ENCODE peak calls at places on chromosomes 13 and 19, in eight cellular contexts. One of them, this sample, is unnamed.

GRCh38 chr13:33537691-33538090 is 252.1 kb upstream of the STARD13 start:
- DNase-seq in activated naive CD4-positive, alpha-beta T cell treated with anti-CD3 and anti-CD28 coated beads, Interleukin-2, amount 10 ng/mL, durations not matched to agents 7 days and 5 days: no peak
- DNase-seq in BE2C: no peak
- DNase-seq in T-helper 1 cell: no peak
- DNase-seq in iris pigment epithelial cell: peak
- DNase-seq in T-cell: no peak
- DNase-seq in EH: no peak
- DNase-seq in fibroblast of mammary gland: peak
- DNase-seq in this sample: no peak

GRCh38 chr13:51225034-51225433 is 2.8 kb downstream of the FAM124A start:
- DNase-seq in activated naive CD4-positive, alpha-beta T cell treated with anti-CD3 and anti-CD28 coated beads, Interleukin-2, amount 10 ng/mL, durations not matched to agents 7 days and 5 days: no peak
- DNase-seq in BE2C: no peak
- DNase-seq in T-helper 1 cell: no peak
- DNase-seq in iris pigment epithelial cell: peak
- DNase-seq in T-cell: no peak
- DNase-seq in EH: no peak
- DNase-seq in fibroblast of mammary gland: peak
- DNase-seq in this sample: no peak

GRCh38 chr13:97437729-97438128 is 3.8 kb downstream of the RAP2A start:
- DNase-seq in activated naive CD4-positive, alpha-beta T cell treated with anti-CD3 and anti-CD28 coated beads, Interleukin-2, amount 10 ng/mL, durations not matched to agents 7 days and 5 days: no peak
- DNase-seq in BE2C: no peak
- DNase-seq in T-helper 1 cell: no peak
- DNase-seq in iris pigment epithelial cell: no peak
- DNase-seq in T-cell: no peak
- DNase-seq in EH: no peak
- DNase-seq in fibroblast of mammary gland: no peak
- DNase-seq in this sample: no peak

GRCh38 chr19:7595466-7596133 is at the start of gene CAMSAP3:
- DNase-seq in activated naive CD4-positive, alpha-beta T cell treated with anti-CD3 and anti-CD28 coated beads, Interleukin-2, amount 10 ng/mL, durations not matched to agents 7 days and 5 days: peak
- DNase-seq in BE2C: peak
- DNase-seq in T-helper 1 cell: peak
- DNase-seq in iris pigment epithelial cell: peak
- DNase-seq in T-cell: no peak
- DNase-seq in EH: peak
- DNase-seq in fibroblast of mammary gland: peak
- DNase-seq in this sample: peak

GRCh38 chr19:5290336-5291262 is 50.0 kb downstream of the PTPRS start:
- DNase-seq in activated naive CD4-positive, alpha-beta T cell treated with anti-CD3 and anti-CD28 coated beads, Interleukin-2, amount 10 ng/mL, durations not matched to agents 7 days and 5 days: no peak
- DNase-seq in BE2C: no peak
- DNase-seq in T-helper 1 cell: no peak
- DNase-seq in iris pigment epithelial cell: no peak
- DNase-seq in T-cell: no peak
- DNase-seq in EH: no peak
- DNase-seq in fibroblast of mammary gland: no peak
- DNase-seq in this sample: no peak

GRCh38 chr19:29564574-29565005 is 38.8 kb downstream of the VSTM2B start:
- DNase-seq in activated naive CD4-positive, alpha-beta T cell treated with anti-CD3 and anti-CD28 coated beads, Interleukin-2, amount 10 ng/mL, durations not matched to agents 7 days and 5 days: no peak
- DNase-seq in BE2C: no peak
- DNase-seq in T-helper 1 cell: no peak
- DNase-seq in iris pigment epithelial cell: no peak
- DNase-seq in T-cell: no peak
- DNase-seq in EH: no peak
- DNase-seq in fibroblast of mammary gland: no peak
- DNase-seq in this sample: no peak

GRCh38 chr13:73399347-73400216 is 340.8 kb downstream of the KLF5 start:
- DNase-seq in activated naive CD4-positive, alpha-beta T cell treated with anti-CD3 and anti-CD28 coated beads, Interleukin-2, amount 10 ng/mL, durations not matched to agents 7 days and 5 days: no peak
- DNase-seq in BE2C: no peak
- DNase-seq in T-helper 1 cell: no peak
- DNase-seq in iris pigment epithelial cell: no peak
- DNase-seq in T-cell: no peak
- DNase-seq in EH: no peak
- DNase-seq in fibroblast of mammary gland: no peak
- DNase-seq in this sample: no peak

GRCh38 chr13:40402931-40403412 is 263.5 kb downstream of the FOXO1 start:
- DNase-seq in activated naive CD4-positive, alpha-beta T cell treated with anti-CD3 and anti-CD28 coated beads, Interleukin-2, amount 10 ng/mL, durations not matched to agents 7 days and 5 days: no peak
- DNase-seq in BE2C: no peak
- DNase-seq in T-helper 1 cell: no peak
- DNase-seq in iris pigment epithelial cell: peak
- DNase-seq in T-cell: no peak
- DNase-seq in EH: peak
- DNase-seq in fibroblast of mammary gland: peak
- DNase-seq in this sample: peak

GRCh38 chr13:41962994-41963393 is 2.1 kb upstream of the VWA8 start:
- DNase-seq in activated naive CD4-positive, alpha-beta T cell treated with anti-CD3 and anti-CD28 coated beads, Interleukin-2, amount 10 ng/mL, durations not matched to agents 7 days and 5 days: no peak
- DNase-seq in BE2C: no peak
- DNase-seq in T-helper 1 cell: no peak
- DNase-seq in iris pigment epithelial cell: no peak
- DNase-seq in T-cell: no peak
- DNase-seq in EH: no peak
- DNase-seq in fibroblast of mammary gland: no peak
- DNase-seq in this sample: no peak

GRCh38 chr13:31824705-31825512 is 85.6 kb downstream of the RXFP2 start:
- DNase-seq in activated naive CD4-positive, alpha-beta T cell treated with anti-CD3 and anti-CD28 coated beads, Interleukin-2, amount 10 ng/mL, durations not matched to agents 7 days and 5 days: no peak
- DNase-seq in BE2C: peak
- DNase-seq in T-helper 1 cell: no peak
- DNase-seq in iris pigment epithelial cell: peak
- DNase-seq in T-cell: no peak
- DNase-seq in EH: peak
- DNase-seq in fibroblast of mammary gland: peak
- DNase-seq in this sample: peak

GRCh38 chr13:100473493-100474044 is 115.0 kb downstream of the GGACT start:
- DNase-seq in activated naive CD4-positive, alpha-beta T cell treated with anti-CD3 and anti-CD28 coated beads, Interleukin-2, amount 10 ng/mL, durations not matched to agents 7 days and 5 days: no peak
- DNase-seq in BE2C: no peak
- DNase-seq in T-helper 1 cell: no peak
- DNase-seq in iris pigment epithelial cell: no peak
- DNase-seq in T-cell: no peak
- DNase-seq in EH: no peak
- DNase-seq in fibroblast of mammary gland: no peak
- DNase-seq in this sample: no peak

GRCh38 chr19:2431318-2432055 is 4.1 kb upstream of the TIMM13 start:
- DNase-seq in activated naive CD4-positive, alpha-beta T cell treated with anti-CD3 and anti-CD28 coated beads, Interleukin-2, amount 10 ng/mL, durations not matched to agents 7 days and 5 days: no peak
- DNase-seq in BE2C: no peak
- DNase-seq in T-helper 1 cell: no peak
- DNase-seq in iris pigment epithelial cell: no peak
- DNase-seq in T-cell: no peak
- DNase-seq in EH: no peak
- DNase-seq in fibroblast of mammary gland: no peak
- DNase-seq in this sample: no peak

GRCh38 chr13:27403252-27403678 is 21.2 kb upstream of the GTF3A start:
- DNase-seq in activated naive CD4-positive, alpha-beta T cell treated with anti-CD3 and anti-CD28 coated beads, Interleukin-2, amount 10 ng/mL, durations not matched to agents 7 days and 5 days: no peak
- DNase-seq in BE2C: no peak
- DNase-seq in T-helper 1 cell: no peak
- DNase-seq in iris pigment epithelial cell: peak
- DNase-seq in T-cell: no peak
- DNase-seq in EH: peak
- DNase-seq in fibroblast of mammary gland: peak
- DNase-seq in this sample: peak

GRCh38 chr13:31639443-31640163 is 99.7 kb upstream of the RXFP2 start:
- DNase-seq in activated naive CD4-positive, alpha-beta T cell treated with anti-CD3 and anti-CD28 coated beads, Interleukin-2, amount 10 ng/mL, durations not matched to agents 7 days and 5 days: no peak
- DNase-seq in BE2C: no peak
- DNase-seq in T-helper 1 cell: no peak
- DNase-seq in iris pigment epithelial cell: peak
- DNase-seq in T-cell: no peak
- DNase-seq in EH: peak
- DNase-seq in fibroblast of mammary gland: peak
- DNase-seq in this sample: no peak

GRCh38 chr13:104796581-104796980 is 1730.4 kb upstream of the SLC10A2 start:
- DNase-seq in activated naive CD4-positive, alpha-beta T cell treated with anti-CD3 and anti-CD28 coated beads, Interleukin-2, amount 10 ng/mL, durations not matched to agents 7 days and 5 days: no peak
- DNase-seq in BE2C: no peak
- DNase-seq in T-helper 1 cell: no peak
- DNase-seq in iris pigment epithelial cell: peak
- DNase-seq in T-cell: no peak
- DNase-seq in EH: no peak
- DNase-seq in fibroblast of mammary gland: no peak
- DNase-seq in this sample: no peak

GRCh38 chr19:55958356-55958755 is 10.7 kb downstream of the NLRP8 start:
- DNase-seq in activated naive CD4-positive, alpha-beta T cell treated with anti-CD3 and anti-CD28 coated beads, Interleukin-2, amount 10 ng/mL, durations not matched to agents 7 days and 5 days: no peak
- DNase-seq in BE2C: no peak
- DNase-seq in T-helper 1 cell: no peak
- DNase-seq in iris pigment epithelial cell: no peak
- DNase-seq in T-cell: no peak
- DNase-seq in EH: no peak
- DNase-seq in fibroblast of mammary gland: no peak
- DNase-seq in this sample: peak

GRCh38 chr19:18091217-18091608 is 4.5 kb upstream of the IL12RB1 start:
- DNase-seq in activated naive CD4-positive, alpha-beta T cell treated with anti-CD3 and anti-CD28 coated beads, Interleukin-2, amount 10 ng/mL, durations not matched to agents 7 days and 5 days: peak
- DNase-seq in BE2C: no peak
- DNase-seq in T-helper 1 cell: peak
- DNase-seq in iris pigment epithelial cell: no peak
- DNase-seq in T-cell: peak
- DNase-seq in EH: no peak
- DNase-seq in fibroblast of mammary gland: no peak
- DNase-seq in this sample: no peak

GRCh38 chr13:34201050-34201913 is 383.3 kb downstream of the RFC3 start:
- DNase-seq in activated naive CD4-positive, alpha-beta T cell treated with anti-CD3 and anti-CD28 coated beads, Interleukin-2, amount 10 ng/mL, durations not matched to agents 7 days and 5 days: no peak
- DNase-seq in BE2C: no peak
- DNase-seq in T-helper 1 cell: no peak
- DNase-seq in iris pigment epithelial cell: peak
- DNase-seq in T-cell: no peak
- DNase-seq in EH: peak
- DNase-seq in fibroblast of mammary gland: peak
- DNase-seq in this sample: no peak

GRCh38 chr13:20503088-20504083 is 22.3 kb downstream of the CRYL1 start:
- DNase-seq in activated naive CD4-positive, alpha-beta T cell treated with anti-CD3 and anti-CD28 coated beads, Interleukin-2, amount 10 ng/mL, durations not matched to agents 7 days and 5 days: no peak
- DNase-seq in BE2C: no peak
- DNase-seq in T-helper 1 cell: no peak
- DNase-seq in iris pigment epithelial cell: no peak
- DNase-seq in T-cell: no peak
- DNase-seq in EH: no peak
- DNase-seq in fibroblast of mammary gland: no peak
- DNase-seq in this sample: no peak

GRCh38 chr13:74816737-74817136 is 665.2 kb downstream of the TBC1D4 start:
- DNase-seq in activated naive CD4-positive, alpha-beta T cell treated with anti-CD3 and anti-CD28 coated beads, Interleukin-2, amount 10 ng/mL, durations not matched to agents 7 days and 5 days: no peak
- DNase-seq in BE2C: no peak
- DNase-seq in T-helper 1 cell: no peak
- DNase-seq in iris pigment epithelial cell: no peak
- DNase-seq in T-cell: no peak
- DNase-seq in EH: no peak
- DNase-seq in fibroblast of mammary gland: peak
- DNase-seq in this sample: no peak

GRCh38 chr13:66262330-66262729 is 967.8 kb downstream of the PCDH9 start:
- DNase-seq in activated naive CD4-positive, alpha-beta T cell treated with anti-CD3 and anti-CD28 coated beads, Interleukin-2, amount 10 ng/mL, durations not matched to agents 7 days and 5 days: no peak
- DNase-seq in BE2C: no peak
- DNase-seq in T-helper 1 cell: no peak
- DNase-seq in iris pigment epithelial cell: no peak
- DNase-seq in T-cell: no peak
- DNase-seq in EH: no peak
- DNase-seq in fibroblast of mammary gland: no peak
- DNase-seq in this sample: no peak

GRCh38 chr19:19653597-19654147 is 9.8 kb downstream of the ATP13A1 start:
- DNase-seq in activated naive CD4-positive, alpha-beta T cell treated with anti-CD3 and anti-CD28 coated beads, Interleukin-2, amount 10 ng/mL, durations not matched to agents 7 days and 5 days: no peak
- DNase-seq in BE2C: no peak
- DNase-seq in T-helper 1 cell: no peak
- DNase-seq in iris pigment epithelial cell: no peak
- DNase-seq in T-cell: no peak
- DNase-seq in EH: no peak
- DNase-seq in fibroblast of mammary gland: no peak
- DNase-seq in this sample: no peak

GRCh38 chr19:8256276-8257051 is 47.3 kb downstream of the CERS4 start:
- DNase-seq in activated naive CD4-positive, alpha-beta T cell treated with anti-CD3 and anti-CD28 coated beads, Interleukin-2, amount 10 ng/mL, durations not matched to agents 7 days and 5 days: no peak
- DNase-seq in BE2C: no peak
- DNase-seq in T-helper 1 cell: no peak
- DNase-seq in iris pigment epithelial cell: no peak
- DNase-seq in T-cell: no peak
- DNase-seq in EH: no peak
- DNase-seq in fibroblast of mammary gland: no peak
- DNase-seq in this sample: no peak

GRCh38 chr19:6061420-6062130 is 48.7 kb downstream of the RFX2 start:
- DNase-seq in activated naive CD4-positive, alpha-beta T cell treated with anti-CD3 and anti-CD28 coated beads, Interleukin-2, amount 10 ng/mL, durations not matched to agents 7 days and 5 days: no peak
- DNase-seq in BE2C: no peak
- DNase-seq in T-helper 1 cell: no peak
- DNase-seq in iris pigment epithelial cell: no peak
- DNase-seq in T-cell: no peak
- DNase-seq in EH: no peak
- DNase-seq in fibroblast of mammary gland: no peak
- DNase-seq in this sample: no peak

GRCh38 chr19:7505288-7505681 is 10.6 kb upstream of the ZNF358 start:
- DNase-seq in activated naive CD4-positive, alpha-beta T cell treated with anti-CD3 and anti-CD28 coated beads, Interleukin-2, amount 10 ng/mL, durations not matched to agents 7 days and 5 days: no peak
- DNase-seq in BE2C: no peak
- DNase-seq in T-helper 1 cell: no peak
- DNase-seq in iris pigment epithelial cell: no peak
- DNase-seq in T-cell: no peak
- DNase-seq in EH: no peak
- DNase-seq in fibroblast of mammary gland: no peak
- DNase-seq in this sample: peak

GRCh38 chr13:33543631-33544030 is 258.1 kb upstream of the STARD13 start:
- DNase-seq in activated naive CD4-positive, alpha-beta T cell treated with anti-CD3 and anti-CD28 coated beads, Interleukin-2, amount 10 ng/mL, durations not matched to agents 7 days and 5 days: no peak
- DNase-seq in BE2C: no peak
- DNase-seq in T-helper 1 cell: no peak
- DNase-seq in iris pigment epithelial cell: no peak
- DNase-seq in T-cell: no peak
- DNase-seq in EH: no peak
- DNase-seq in fibroblast of mammary gland: no peak
- DNase-seq in this sample: peak